ENCODE peak calls at places on chromosomes 6 and 20, in four cellular contexts. V, C, L and U are unnamed samples.

GRCh38 chr6:111487656-111488055 is 4.6 kb upstream of the REV3L start:
- DNase-seq in C (peak; percentile 31), L (peak; percentile 11), V (no peak), U (no peak)

GRCh38 chr6:54267798-54268197 is 40.4 kb upstream of the TINAG start:
- DNase-seq in V (no peak), L (peak; percentile 25), C (peak; percentile 39), U (peak; percentile 38)

GRCh38 chr20:6519556-6519955 is 247.9 kb upstream of the BMP2 start:
- DNase-seq in C (no peak), L (no peak), V (no peak), U (peak; percentile 49)

GRCh38 chr6:24274441-24275083 is 83.3 kb downstream of the DCDC2 start:
- DNase-seq in C (no peak), L (peak; percentile 9), V (no peak), U (peak; percentile 21)

GRCh38 chr6:125859691-125860210 is 69.0 kb downstream of the NCOA7 start:
- DNase-seq in L (no peak), C (peak; percentile 11), V (no peak), U (no peak)

GRCh38 chr6:87487555-87487954 is 14.8 kb downstream of the SLC35A1 start:
- DNase-seq in V (no peak), L (no peak), C (no peak), U (no peak)

GRCh38 chr6:27839303-27840081 is 72.7 kb downstream of the OR2B2 start:
- DNase-seq in C (peak; percentile 78), V (no peak), L (peak; percentile 56), U (peak; percentile 92)

GRCh38 chr20:47360207-47360488 is 3.6 kb upstream of the ZMYND8 start:
- DNase-seq in L (no peak), V (no peak), C (no peak), U (peak; percentile 33)